ENCODE peak calls at places on chromosomes 4 and X, in eight cellular contexts. A is NCI-H446; N is pancreas; G is trophoblast cell; P is epithelial cell of esophagus; V is tibial nerve; W is stimulated activated CD4-positive, alpha-beta T cell treated with anti-CD3 and anti-CD28 coated beads, Interleukin-2, amount 100 ng/mL, for 24 hours; Z is activated CD4-positive, CD25-positive, alpha-beta regulatory T cell treated with anti-CD3 and anti-CD28 coated beads, Interleukin-2, amount 50 U/mL, for 72 hours. E is an unnamed sample.
A peak's percentile ranks its signal among the peaks of the same experiment; 100 is the strongest.

GRCh38 chrX:19862634-19863236 is 24.7 kb downstream of the SH3KBP1 start:
- DNase-seq in A (no peak), N (no peak), G (no peak), P (no peak), V (no peak), W (no peak), Z (no peak), E (no peak)

GRCh38 chr4:71126719-71127118 is 133.3 kb downstream of the DCK start:
- DNase-seq in A (no peak), N (no peak), G (peak; percentile 85), P (peak; percentile 85), V (no peak), W (no peak), Z (no peak), E (no peak)

GRCh38 chr4:76897522-76898384 is at the start of gene SOWAHB:
- DNase-seq in A (no peak), N (peak; percentile 94), G (peak; percentile 89), P (peak; percentile 88), V (no peak), W (peak; percentile 35), Z (peak; percentile 33), E (peak; percentile 33)

GRCh38 chr4:5712517-5712916 is 1.5 kb downstream of the EVC start:
- DNase-seq in A (no peak), N (no peak), G (peak; percentile 32), P (peak; percentile 77), V (no peak), W (peak; percentile 5), Z (no peak), E (peak; percentile 58)

GRCh38 chrX:135707880-135708279 is 5.6 kb upstream of the CT45A1 start:
- DNase-seq in A (no peak), N (no peak), G (no peak), P (no peak), V (no peak), W (peak; percentile 73), Z (peak; percentile 45), E (peak; percentile 45)

GRCh38 chr4:101977096-101977495 is 186.6 kb downstream of the BANK1 start:
- DNase-seq in A (peak; percentile 95), N (no peak), G (peak; percentile 55), P (peak; percentile 98), V (no peak), W (no peak), Z (no peak), E (no peak)

GRCh38 chrX:791479-792034 is 161.0 kb downstream of the SHOX start:
- DNase-seq in A (no peak), N (no peak), G (no peak), P (no peak), V (no peak), W (no peak), Z (no peak), E (no peak)

GRCh38 chrX:134544189-134544588 is 84.2 kb downstream of the HPRT1 start:
- DNase-seq in A (no peak), N (no peak), G (no peak), P (no peak), V (no peak), W (no peak), Z (no peak), E (no peak)

GRCh38 chr4:108155373-108155772 is 13.4 kb downstream of the LEF1 start:
- DNase-seq in A (no peak), N (no peak), G (no peak), P (peak; percentile 42), V (no peak), W (peak; percentile 44), Z (no peak), E (no peak)

GRCh38 chrX:1138476-1138875 is 74.0 kb downstream of the CRLF2 start:
- DNase-seq in A (no peak), N (no peak), G (no peak), P (no peak), V (no peak), W (no peak), Z (no peak), E (no peak)

GRCh38 chr4:154349829-154350228 is 141.8 kb downstream of the DCHS2 start:
- DNase-seq in A (no peak), N (no peak), G (no peak), P (peak; percentile 43), V (no peak), W (no peak), Z (no peak), E (no peak)

GRCh38 chr4:185399466-185399865 is 2.8 kb downstream of the ANKRD37 start:
- DNase-seq in A (no peak), N (no peak), G (no peak), P (peak; percentile 22), V (no peak), W (no peak), Z (no peak), E (no peak)

GRCh38 chrX:102651242-102651967 is at the start of gene GPRASP1:
- DNase-seq in A (no peak), N (peak; percentile 28), G (no peak), P (no peak), V (peak; percentile 37), W (peak; percentile 39), Z (peak; percentile 46), E (peak; percentile 55)

GRCh38 chr4:47623916-47624554 is 139.0 kb downstream of the ATP10D start:
- DNase-seq in A (no peak), N (no peak), G (no peak), P (no peak), V (no peak), W (no peak), Z (no peak), E (no peak)

GRCh38 chr4:175540151-175540550 is 271.9 kb downstream of the GPM6A start:
- DNase-seq in A (no peak), N (no peak), G (no peak), P (peak; percentile 38), V (no peak), W (no peak), Z (no peak), E (no peak)

GRCh38 chrX:33307954-33308353 is 96.6 kb upstream of the DMD start:
- DNase-seq in A (no peak), N (no peak), G (no peak), P (peak; percentile 64), V (no peak), W (no peak), Z (no peak), E (no peak)

GRCh38 chr4:91914176-91914804 is 389.5 kb upstream of the GRID2 start:
- DNase-seq in A (no peak), N (no peak), G (no peak), P (peak; percentile 39), V (no peak), W (no peak), Z (no peak), E (no peak)